ENCODE peak calls at places on chromosomes 7 and 10, in five cellular contexts. K is GM23338, F is MM.1S, Z is PC-3, X is SK-N-SH. L is an unnamed sample.

GRCh38 chr10:103895458-103896186 is 22.4 kb downstream of the STN1 start:
- DNase-seq in K (no peak), F (no peak), Z (peak), X (no peak), L (no peak)

GRCh38 chr10:4141471-4141870 is 356.5 kb upstream of the KLF6 start:
- DNase-seq in K (peak), F (peak), Z (no peak), X (no peak), L (no peak)

GRCh38 chr7:152341914-152342236 is 93.9 kb downstream of the KMT2C start:
- DNase-seq in K (no peak), F (no peak), Z (no peak), X (no peak), L (peak)

GRCh38 chr7:68676789-68677535 is 921.3 kb upstream of the AUTS2 start:
- DNase-seq in K (no peak), F (no peak), Z (no peak), X (no peak), L (no peak)

GRCh38 chr7:91407942-91408341 is 143.7 kb downstream of the FZD1 start:
- DNase-seq in K (no peak), F (no peak), Z (no peak), X (no peak), L (no peak)

GRCh38 chr7:147593271-147594057 is 997.1 kb upstream of the C7orf33 start:
- DNase-seq in K (no peak), F (no peak), Z (no peak), X (no peak), L (no peak)

GRCh38 chr7:46173526-46174191 is 252.6 kb upstream of the IGFBP3 start:
- DNase-seq in K (no peak), F (no peak), Z (no peak), X (no peak), L (no peak)

GRCh38 chr10:83448013-83448412 is 691.3 kb upstream of the GHITM start:
- DNase-seq in K (no peak), F (no peak), Z (no peak), X (no peak), L (no peak)

GRCh38 chr7:1733908-1734252 is 63.8 kb downstream of the ELFN1 start:
- DNase-seq in K (no peak), F (no peak), Z (no peak), X (peak), L (no peak)

GRCh38 chr7:95794917-95795515 is 22.7 kb downstream of the DYNC1I1 start:
- DNase-seq in K (peak), F (peak), Z (peak), X (peak), L (peak)

GRCh38 chr7:104943502-104944343 is 70.3 kb upstream of the KMT2E start:
- DNase-seq in K (no peak), F (peak), Z (no peak), X (peak), L (peak)

GRCh38 chr10:30432631-30433285 is 1.2 kb upstream of the MAP3K8 start:
- DNase-seq in K (peak), F (no peak), Z (no peak), X (no peak), L (no peak)

GRCh38 chr10:3803884-3804741 is 19.1 kb upstream of the KLF6 start:
- DNase-seq in K (no peak), F (no peak), Z (no peak), X (no peak), L (peak)

GRCh38 chr10:101828734-101829551 is 10.7 kb upstream of the OGA start:
- DNase-seq in K (peak), F (no peak), Z (no peak), X (no peak), L (no peak)

GRCh38 chr7:22640269-22640668 is 86.7 kb upstream of the IL6 start:
- DNase-seq in K (no peak), F (peak), Z (no peak), X (no peak), L (no peak)

GRCh38 chr10:33314788-33315561 is 19.5 kb downstream of the NRP1 start:
- DNase-seq in K (no peak), F (no peak), Z (peak), X (no peak), L (no peak)

GRCh38 chr7:44748042-44748947 is at the start of gene ZMIZ2:
- DNase-seq in K (peak), F (peak), Z (peak), X (peak), L (peak)

GRCh38 chr10:74991435-74991834 is 120.0 kb upstream of the SAMD8 start:
- DNase-seq in K (peak), F (peak), Z (peak), X (peak), L (peak)

GRCh38 chr10:88390041-88390440 is 193.1 kb downstream of the RNLS start:
- DNase-seq in K (no peak), F (no peak), Z (no peak), X (no peak), L (no peak)

GRCh38 chr10:14074062-14074884 is 256.5 kb downstream of the FRMD4A start:
- DNase-seq in K (peak), F (no peak), Z (peak), X (peak), L (no peak)

GRCh38 chr7:107592361-107593024 is 12.4 kb downstream of the BCAP29 start:
- DNase-seq in K (no peak), F (no peak), Z (no peak), X (no peak), L (no peak)

GRCh38 chr7:24820730-24821044 is 63.4 kb upstream of the GSDME start:
- DNase-seq in K (no peak), F (no peak), Z (peak), X (no peak), L (no peak)

GRCh38 chr10:125878957-125879835 is 1.9 kb downstream of the DHX32 start:
- DNase-seq in K (no peak), F (no peak), Z (peak), X (no peak), L (no peak)

GRCh38 chr10:45080321-45080720 is 79.6 kb downstream of the ZNF22 start:
- DNase-seq in K (no peak), F (no peak), Z (no peak), X (no peak), L (no peak)

GRCh38 chr10:130992802-130993523 is 318.6 kb downstream of the TCERG1L start:
- DNase-seq in K (no peak), F (no peak), Z (no peak), X (no peak), L (no peak)

GRCh38 chr10:10927608-10928007 is 90.1 kb upstream of the CELF2 start:
- DNase-seq in K (no peak), F (no peak), Z (no peak), X (no peak), L (no peak)

GRCh38 chr7:99472561-99473314 is at the start of gene ZNF789:
- DNase-seq in K (peak), F (peak), Z (peak), X (peak), L (peak)

GRCh38 chr7:142813262-142813661 is 41.6 kb upstream of the EPHB6 start:
- DNase-seq in K (peak), F (no peak), Z (peak), X (no peak), L (no peak)

GRCh38 chr10:26361946-26362345 is 76.2 kb upstream of the APBB1IP start:
- DNase-seq in K (no peak), F (no peak), Z (no peak), X (no peak), L (no peak)

GRCh38 chr10:10131984-10132383 is 885.7 kb upstream of the CELF2 start:
- DNase-seq in K (no peak), F (no peak), Z (no peak), X (no peak), L (no peak)

GRCh38 chr7:48665361-48666135 is 258.8 kb upstream of the CDC14C start:
- DNase-seq in K (no peak), F (no peak), Z (no peak), X (no peak), L (no peak)

GRCh38 chr7:39386718-39387117 is 179.5 kb upstream of the YAE1 start:
- DNase-seq in K (peak), F (no peak), Z (no peak), X (no peak), L (no peak)

GRCh38 chr7:23277359-23277989 is 21.7 kb upstream of the MALSU1 start:
- DNase-seq in K (peak), F (peak), Z (peak), X (peak), L (peak)

GRCh38 chr10:97124211-97124610 is 61.5 kb downstream of the SLIT1 start:
- DNase-seq in K (no peak), F (no peak), Z (no peak), X (no peak), L (no peak)

GRCh38 chr7:64638822-64639221 is 27.1 kb upstream of the ZNF107 start:
- DNase-seq in K (no peak), F (no peak), Z (no peak), X (no peak), L (no peak)

GRCh38 chr7:27921081-27921836 is 181.3 kb downstream of the TAX1BP1 start:
- DNase-seq in K (peak), F (peak), Z (peak), X (peak), L (peak)

DNA sequence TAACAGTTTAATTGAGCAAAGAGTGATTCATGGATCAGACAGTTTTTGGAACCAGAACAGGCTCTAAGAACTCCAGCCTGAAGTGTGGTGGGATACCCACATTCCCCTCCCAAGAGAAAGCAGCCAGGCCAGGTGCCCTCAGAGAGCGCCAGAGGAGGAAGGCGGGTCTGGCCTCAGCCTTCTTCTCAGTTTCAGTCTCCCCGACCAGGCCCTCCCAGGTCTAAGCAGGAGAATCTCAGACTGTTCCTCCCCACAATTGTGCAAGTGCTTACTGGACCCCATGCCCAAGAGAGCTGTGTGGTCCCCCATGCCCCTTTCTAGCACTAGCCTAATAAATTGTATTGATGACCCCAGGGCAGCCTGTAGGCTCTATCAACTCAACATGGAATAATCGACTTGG is 25.6 kb downstream of the PPIF start:
- DNase-seq in K (no peak), F (peak), Z (no peak), X (no peak), L (no peak)
- TF ChIP-seq EZH2phosphoT487 in K (no peak), F (no peak), Z (no peak), X (no peak), L (no peak)

GRCh38 chr7:116598278-116598677 is 73.4 kb downstream of the CAV1 start:
- DNase-seq in K (no peak), F (peak), Z (peak), X (peak), L (no peak)
- TF ChIP-seq CTCF in K (peak), F (peak), Z (peak), X (peak), L (peak)

DNA sequence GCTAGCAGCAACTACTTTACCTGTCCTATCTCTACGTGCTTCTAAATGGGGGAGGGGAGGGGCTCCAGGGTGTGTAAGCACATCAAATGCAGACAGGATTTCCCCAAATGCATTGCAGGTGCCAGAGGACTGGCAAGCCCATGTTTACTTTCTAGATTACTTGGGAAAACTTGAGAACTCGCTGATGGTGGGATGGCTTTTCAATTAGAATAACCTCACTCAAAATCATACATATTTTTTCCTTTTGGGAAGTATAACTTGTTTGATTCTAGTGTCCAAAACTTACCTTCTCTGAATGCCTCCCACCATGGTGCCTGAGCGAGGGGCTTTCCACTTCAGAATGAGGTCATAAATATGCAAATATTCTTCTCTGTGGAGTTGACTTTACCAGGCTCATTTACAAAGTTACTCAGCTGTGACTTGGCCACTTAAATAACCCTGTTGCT is 191.3 kb upstream of the RHOBTB1 start:
- DNase-seq in K (peak), F (no peak), Z (no peak), X (no peak), L (peak)
- TF ChIP-seq EZH2phosphoT487 in K (no peak), F (no peak), Z (no peak), X (no peak), L (no peak)

GRCh38 chr7:140643416-140643815 is 2.8 kb upstream of the DENND2A start:
- DNase-seq in K (no peak), F (no peak), Z (no peak), X (no peak), L (no peak)

GRCh38 chr7:140641532-140642191 is 1.0 kb upstream of the DENND2A start:
- DNase-seq in K (peak), F (no peak), Z (no peak), X (no peak), L (no peak)

GRCh38 chr7:140646931-140647647 is 6.5 kb upstream of the DENND2A start:
- DNase-seq in K (peak), F (peak), Z (no peak), X (peak), L (peak)

GRCh38 chr7:140640727-140641531 is at the start of gene DENND2A:
- DNase-seq in K (peak), F (no peak), Z (peak), X (peak), L (no peak)

DNA sequence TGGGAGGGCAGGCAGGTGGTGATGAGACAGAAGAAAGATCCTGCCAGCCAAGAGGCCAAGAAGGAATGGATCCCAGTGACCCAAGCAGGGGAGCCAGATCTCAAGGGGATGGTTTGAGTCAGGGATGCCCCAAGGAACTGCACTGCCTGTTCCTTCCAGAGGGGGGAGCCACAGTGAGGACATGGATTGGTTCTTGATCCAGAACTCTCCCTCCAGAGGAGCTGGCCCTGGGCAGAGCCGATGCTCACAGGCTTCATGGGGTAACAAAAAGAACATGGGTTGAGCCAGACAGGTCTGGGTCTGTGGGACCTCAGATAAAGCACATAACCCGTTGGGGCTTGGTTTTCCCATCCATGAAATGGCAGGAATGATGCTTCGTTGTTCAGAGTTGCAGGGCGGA is 4.6 kb upstream of the DENND2A start:
- DNase-seq in K (peak), F (no peak), Z (no peak), X (peak), L (no peak)
- TF ChIP-seq CTCF in K (peak), F (peak), Z (peak), X (peak), L (peak)

DNA sequence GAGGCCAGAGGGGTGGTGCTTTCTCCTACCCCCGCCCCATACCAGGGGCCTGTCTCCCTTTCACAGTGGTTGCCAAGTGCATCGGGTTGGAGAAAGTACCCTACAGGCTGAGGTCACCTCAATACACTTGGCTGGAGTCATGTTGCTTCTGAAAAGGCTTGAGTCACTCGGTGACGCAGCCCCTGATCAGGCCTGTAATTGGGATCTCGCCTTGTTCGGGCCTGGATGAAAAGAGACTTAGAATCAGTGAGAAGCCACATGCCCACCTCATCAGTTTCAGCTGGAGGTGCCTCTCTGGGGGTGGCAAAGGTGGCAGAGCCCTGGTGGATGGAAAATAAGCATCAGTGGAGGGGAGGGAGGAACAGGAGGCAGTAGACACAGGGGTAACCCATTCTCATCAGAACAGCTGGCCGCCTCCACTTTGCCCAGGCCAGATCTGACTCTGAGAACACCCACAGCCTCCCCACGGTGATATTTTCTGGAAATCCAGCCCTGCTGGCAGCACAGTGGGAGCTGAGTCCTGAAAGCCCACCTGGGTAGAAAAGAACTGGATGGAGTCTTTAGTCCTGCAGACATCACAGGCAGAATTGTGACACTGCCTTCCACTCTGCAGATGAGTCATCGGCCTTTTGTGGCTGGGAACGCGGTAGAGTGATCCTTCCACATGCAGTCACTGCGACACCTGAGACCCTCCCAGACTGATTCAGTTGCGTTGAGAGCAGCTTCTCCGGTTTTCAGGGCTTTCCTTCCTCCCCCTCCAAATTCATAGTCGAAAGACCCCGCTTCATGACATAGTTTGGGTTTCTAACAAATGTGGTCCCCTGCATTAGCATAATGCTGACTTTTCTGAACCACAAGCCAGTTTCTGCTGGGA is 108.0 kb downstream of the GRK5 start:
- DNase-seq in K (peak), F (no peak), Z (peak), X (no peak), L (no peak)
- TF ChIP-seq EZH2phosphoT487 in K (no peak), F (no peak), Z (no peak), X (no peak), L (no peak)

DNA sequence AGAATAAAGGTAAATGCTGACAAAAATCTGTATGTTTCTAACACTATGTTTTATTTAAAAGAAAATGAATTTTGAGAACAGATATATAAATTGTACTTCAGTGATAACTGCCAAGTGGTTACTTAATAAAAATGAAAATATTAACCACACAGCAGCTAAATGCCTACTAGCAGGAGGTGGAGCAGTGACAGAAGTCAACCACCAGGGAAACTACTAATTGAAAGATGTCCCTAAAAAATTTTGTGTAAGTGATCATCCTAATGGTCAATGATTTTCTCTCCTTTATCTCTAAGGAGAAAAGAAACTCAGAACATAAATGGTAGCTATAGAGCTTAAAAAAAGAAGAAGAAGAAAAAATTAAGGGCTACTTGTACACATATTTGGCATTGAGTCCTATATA is 22.9 kb downstream of the WNT16 start:
- DNase-seq in K (no peak), F (no peak), Z (no peak), X (no peak), L (no peak)
- TF ChIP-seq CTCF in K (no peak), F (peak), Z (peak), X (peak), L (peak)

DNA sequence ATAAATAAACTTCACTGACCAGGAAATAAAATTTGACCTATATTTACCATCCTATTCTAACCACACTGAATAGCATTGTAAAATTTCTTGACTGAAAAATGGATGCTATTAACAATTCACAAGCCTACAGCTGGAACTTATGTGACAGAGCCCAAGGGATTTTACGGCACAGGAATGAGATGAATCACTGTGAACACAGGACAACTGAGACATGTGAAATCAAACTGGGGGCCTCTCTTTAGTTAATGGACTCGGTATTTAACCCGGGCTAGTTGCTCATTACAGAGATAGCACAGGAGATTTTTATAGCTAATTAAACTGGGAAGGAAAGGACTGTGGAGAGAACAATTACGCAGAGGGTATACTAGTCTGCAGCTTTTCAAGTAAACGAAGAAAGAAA is 100.6 kb downstream of the MICU1 start:
- DNase-seq in K (no peak), F (no peak), Z (peak), X (no peak), L (no peak)
- TF ChIP-seq EZH2phosphoT487 in K (no peak), F (no peak), Z (no peak), X (no peak), L (no peak)

GRCh38 chr7:155296788-155297516 is 726 bp upstream of the INSIG1 start:
- DNase-seq in K (peak), F (peak), Z (peak), X (no peak), L (peak)
- TF ChIP-seq CTCF in K (no peak), F (peak), Z (no peak), X (peak), L (peak)

DNA sequence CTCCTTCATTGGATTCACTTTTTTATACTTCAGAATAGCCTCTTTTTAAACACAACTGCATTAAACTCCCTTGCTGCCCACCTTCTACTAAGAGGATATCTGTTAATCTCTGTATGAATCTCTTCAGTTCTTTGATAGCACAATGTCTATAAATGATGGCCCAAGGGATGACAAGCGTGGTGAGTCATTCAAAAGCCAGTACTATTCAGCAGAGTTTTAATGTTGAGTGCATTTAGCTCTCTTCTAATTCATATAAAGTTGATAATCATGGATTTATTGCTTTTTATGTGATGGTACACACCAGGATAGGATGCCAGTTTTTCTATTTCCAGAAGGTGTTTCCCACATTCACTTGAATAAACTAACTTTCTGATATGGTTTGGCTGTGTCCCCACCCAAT is 57.4 kb upstream of the HECTD2 start:
- DNase-seq in K (no peak), F (no peak), Z (no peak), X (no peak), L (no peak)
- TF ChIP-seq EZH2phosphoT487 in K (no peak), F (no peak), Z (no peak), X (no peak), L (no peak)

L was measured in OCI-LY7.